ENCODE peak calls at places on chromosomes 13 and 19, in four cellular contexts. B is GM23338, Z is fibroblast of lung, X is left ventricle myocardium inferior. W is an unnamed sample.

GRCh38 chr13:32001392-32001768 is 30.2 kb upstream of the FRY start:
- DNase-seq in B (peak), Z (peak), X (peak), W (peak)

GRCh38 chr19:46988614-46989230 is 30.9 kb upstream of the NPAS1 start:
- DNase-seq in B (no peak), Z (no peak), X (no peak), W (no peak)

GRCh38 chr13:111639196-111639705 is 318.8 kb downstream of the TEX29 start:
- DNase-seq in B (no peak), Z (no peak), X (no peak), W (no peak)

GRCh38 chr19:30403583-30403982 is 31.4 kb downstream of the ZNF536 start:
- DNase-seq in B (no peak), Z (no peak), X (no peak), W (no peak)

GRCh38 chr19:35204799-35205732 is 23.5 kb downstream of the FAM187B start:
- DNase-seq in B (peak), Z (no peak), X (no peak), W (no peak)

GRCh38 chr19:19602136-19602712 is 16.3 kb downstream of the PBX4 start:
- DNase-seq in B (no peak), Z (no peak), X (no peak), W (peak)

GRCh38 chr19:49565261-49565660 is 15.1 kb downstream of the NOSIP start:
- DNase-seq in B (no peak), Z (peak), X (no peak), W (no peak)

GRCh38 chr19:34178276-34178614 is 5.9 kb downstream of the LSM14A start:
- DNase-seq in B (no peak), Z (no peak), X (no peak), W (no peak)

GRCh38 chr19:48650974-48651681 is 5.1 kb upstream of the CA11 start:
- DNase-seq in B (no peak), Z (no peak), X (no peak), W (no peak)

GRCh38 chr13:103663996-103664395 is 597.8 kb upstream of the SLC10A2 start:
- DNase-seq in B (no peak), Z (no peak), X (no peak), W (peak)

GRCh38 chr13:97537110-97537509 is 103.1 kb downstream of the RAP2A start:
- DNase-seq in B (no peak), Z (no peak), X (no peak), W (no peak)

GRCh38 chr13:94673841-94674240 is 38.5 kb downstream of the SOX21 start:
- DNase-seq in B (peak), Z (no peak), X (no peak), W (no peak)

GRCh38 chr19:8017808-8018207 is 12.4 kb upstream of the ELAVL1 start:
- DNase-seq in B (peak), Z (no peak), X (no peak), W (no peak)

GRCh38 chr13:40388617-40389016 is 277.8 kb downstream of the FOXO1 start:
- DNase-seq in B (no peak), Z (no peak), X (no peak), W (no peak)

GRCh38 chr13:53150568-53150967 is 122.0 kb downstream of the OLFM4 start:
- DNase-seq in B (no peak), Z (no peak), X (no peak), W (peak)

GRCh38 chr19:8517551-8518442 is 3.8 kb upstream of the ZNF414 start:
- DNase-seq in B (no peak), Z (peak), X (no peak), W (no peak)

GRCh38 chr13:106532111-106532929 is 3.1 kb downstream of the EFNB2 start:
- DNase-seq in B (no peak), Z (peak), X (no peak), W (no peak)

GRCh38 chr19:1244693-1245451 is 3.3 kb downstream of the ATP5F1D start:
- DNase-seq in B (no peak), Z (no peak), X (peak), W (no peak)

GRCh38 chr19:35742121-35742724 is at the start of gene IGFLR1:
- DNase-seq in B (no peak), Z (no peak), X (no peak), W (no peak)

GRCh38 chr13:46753917-46754316 is 43.0 kb downstream of the ESD start:
- DNase-seq in B (no peak), Z (no peak), X (no peak), W (no peak)

GRCh38 chr19:19257836-19258588 is 15.1 kb downstream of the TM6SF2 start:
- DNase-seq in B (no peak), Z (no peak), X (no peak), W (no peak)

GRCh38 chr13:93218583-93218982 is 8.0 kb upstream of the GPC6 start:
- DNase-seq in B (no peak), Z (no peak), X (no peak), W (no peak)

GRCh38 chr13:51495300-51495699 is 42.5 kb upstream of the INTS6 start:
- DNase-seq in B (no peak), Z (no peak), X (no peak), W (no peak)

GRCh38 chr13:23574421-23574820 is 4.2 kb downstream of the TNFRSF19 start:
- DNase-seq in B (no peak), Z (no peak), X (no peak), W (no peak)

GRCh38 chr19:20472854-20473253 is 92.7 kb downstream of the ZNF737 start:
- DNase-seq in B (peak), Z (no peak), X (no peak), W (no peak)

GRCh38 chr19:6668696-6669095 is 1.3 kb downstream of the TNFSF14 start:
- DNase-seq in B (no peak), Z (no peak), X (no peak), W (no peak)

GRCh38 chr13:49649244-49649962 is 21.1 kb downstream of the ARL11 start:
- DNase-seq in B (peak), Z (peak), X (no peak), W (peak)

GRCh38 chr19:33879818-33880575 is 83.3 kb downstream of the KCTD15 start:
- DNase-seq in B (no peak), Z (no peak), X (peak), W (no peak)

GRCh38 chr13:46310066-46310465 is 77.0 kb downstream of the RUBCNL start:
- DNase-seq in B (no peak), Z (no peak), X (no peak), W (no peak)

GRCh38 chr19:4379383-4380253 is 20.7 kb downstream of the SH3GL1 start:
- DNase-seq in B (no peak), Z (no peak), X (no peak), W (peak)

DNA sequence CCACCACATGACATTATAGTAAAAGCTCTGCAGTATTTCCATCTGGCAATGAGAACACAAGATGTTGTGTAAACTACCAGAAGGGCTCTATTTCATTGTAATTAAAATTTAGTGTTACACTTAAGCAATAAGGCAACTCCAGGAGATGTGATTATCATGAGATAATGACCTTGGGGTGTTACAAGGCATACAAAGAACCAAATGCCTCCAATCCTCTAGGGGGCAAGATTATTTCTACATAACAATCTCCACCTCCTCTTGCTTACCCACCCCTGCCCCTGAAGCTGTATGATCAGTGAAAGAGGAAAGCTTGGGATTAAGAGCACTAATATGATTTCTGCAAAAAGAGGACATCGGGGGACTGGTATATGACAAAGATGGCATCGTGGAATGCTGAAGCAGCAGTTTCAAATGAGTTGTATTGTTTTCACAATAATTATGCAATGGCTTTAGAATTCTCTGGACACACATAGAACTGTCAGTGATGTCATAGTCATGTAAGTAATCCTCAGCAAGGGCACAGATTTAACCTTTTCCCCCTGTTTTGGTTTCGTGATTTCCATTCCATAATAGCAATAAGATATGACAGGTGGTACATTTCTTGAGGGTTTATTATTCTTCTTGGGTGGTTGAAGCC is 295.3 kb downstream of the MZT1 start:
- DNase-seq in B (peak), Z (peak), X (no peak), W (no peak)
- TF ChIP-seq CTCF in B (no peak), Z (no peak), X (no peak), W (no peak)

GRCh38 chr19:13016245-13016627 is 21.0 kb downstream of the NFIX start:
- DNase-seq in B (no peak), Z (no peak), X (no peak), W (no peak)
- H3K27ac ChIP-seq in B (no peak), Z (peak), X (peak), W (peak)

GRCh38 chr19:3350014-3350663 is 16.2 kb upstream of the NFIC start:
- DNase-seq in B (no peak), Z (peak), X (no peak), W (no peak)
- TF ChIP-seq CTCF in B (no peak), Z (no peak), X (no peak), W (no peak)

GRCh38 chr19:42465827-42466280 is 23.1 kb upstream of the CXCL17 start:
- DNase-seq in B (no peak), Z (no peak), X (no peak), W (no peak)

GRCh38 chr19:42459926-42460325 is 17.2 kb upstream of the CXCL17 start:
- DNase-seq in B (no peak), Z (no peak), X (no peak), W (no peak)

GRCh38 chr19:42466521-42467436 is 24.0 kb upstream of the CXCL17 start:
- DNase-seq in B (no peak), Z (no peak), X (no peak), W (no peak)

GRCh38 chr19:42467437-42467760 is 24.7 kb upstream of the CXCL17 start:
- DNase-seq in B (no peak), Z (no peak), X (no peak), W (no peak)

GRCh38 chr19:42461700-42462324 is 19.1 kb upstream of the CXCL17 start:
- DNase-seq in B (no peak), Z (no peak), X (no peak), W (no peak)
- H3K27ac ChIP-seq in B (no peak), Z (no peak), X (peak), W (no peak)

GRCh38 chr13:26605845-26606244 is 48.4 kb downstream of the WASF3 start:
- DNase-seq in B (peak), Z (no peak), X (no peak), W (no peak)
- TF ChIP-seq CTCF in B (peak), Z (no peak), X (no peak), W (no peak)